ENCODE peak calls at places on chromosomes 6 and 20, in ten cellular contexts. E is ovary, Y is OCI-LY7, L is right lobe of liver, R is tibial artery, U is left ventricle myocardium inferior, I is mammary epithelial cell, O is IMR-90, G is astrocyte, P is cardiac muscle cell. J is an unnamed sample. For H3K4me1 and H3K9me3, the result is how much of the 10 kb centered on the place peaks cover.

GRCh38 chr6:10529231-10529801 is 8.2 kb downstream of the GCNT2 start:
- DNase-seq in E (no peak), Y (peak), L (no peak), R (no peak), U (no peak), I (no peak), O (no peak), G (peak), P (no peak), J (peak)

GRCh38 chr20:37907677-37908397 is 4.9 kb downstream of the VSTM2L start:
- DNase-seq in E (no peak), Y (no peak), L (no peak), R (no peak), U (no peak), I (peak), O (peak), G (peak), P (peak), J (no peak)

GRCh38 chr6:129748901-129749748 is 39.1 kb upstream of the ARHGAP18 start:
- DNase-seq in E (no peak), Y (no peak), L (no peak), R (no peak), U (no peak), I (peak), O (peak), G (peak), P (peak), J (no peak)

GRCh38 chr6:149318581-149319286 is 1.2 kb downstream of the TAB2 start:
- DNase-seq in E (no peak), Y (peak), L (no peak), R (no peak), U (no peak), I (peak), O (no peak), G (no peak), P (peak), J (no peak)

GRCh38 chr20:45993197-45993951 is 15.3 kb upstream of the MMP9 start:
- DNase-seq in E (no peak), Y (no peak), L (no peak), R (no peak), U (no peak), I (peak), O (peak), G (no peak), P (no peak), J (no peak)

GRCh38 chr6:52164319-52165094 is 21.7 kb upstream of the IL17A start:
- DNase-seq in E (no peak), Y (no peak), L (no peak), R (no peak), U (no peak), I (no peak), O (no peak), G (no peak), P (no peak), J (no peak)

GRCh38 chr20:60331688-60332300 is 373.6 kb downstream of the CDH26 start:
- DNase-seq in E (no peak), Y (no peak), L (no peak), R (no peak), U (no peak), I (no peak), O (no peak), G (no peak), P (no peak), J (no peak)

GRCh38 chr6:121764493-121764892 is 329.0 kb downstream of the GJA1 start:
- DNase-seq in E (no peak), Y (no peak), L (no peak), R (no peak), U (no peak), I (no peak), O (no peak), G (no peak), P (no peak), J (no peak)

GRCh38 chr20:32993484-32994050 is 10.7 kb downstream of the SUN5 start:
- DNase-seq in E (no peak), Y (no peak), L (no peak), R (no peak), U (no peak), I (no peak), O (no peak), G (no peak), P (no peak), J (no peak)

GRCh38 chr6:56004421-56004820 is 129.0 kb upstream of the BMP5 start:
- DNase-seq in E (no peak), Y (no peak), L (no peak), R (no peak), U (no peak), I (peak), O (peak), G (peak), P (peak), J (no peak)

GRCh38 chr6:152661776-152662175 is 24.6 kb upstream of the SYNE1 start:
- DNase-seq in E (no peak), Y (no peak), L (no peak), R (no peak), U (no peak), I (no peak), O (no peak), G (no peak), P (no peak), J (no peak)

DNA sequence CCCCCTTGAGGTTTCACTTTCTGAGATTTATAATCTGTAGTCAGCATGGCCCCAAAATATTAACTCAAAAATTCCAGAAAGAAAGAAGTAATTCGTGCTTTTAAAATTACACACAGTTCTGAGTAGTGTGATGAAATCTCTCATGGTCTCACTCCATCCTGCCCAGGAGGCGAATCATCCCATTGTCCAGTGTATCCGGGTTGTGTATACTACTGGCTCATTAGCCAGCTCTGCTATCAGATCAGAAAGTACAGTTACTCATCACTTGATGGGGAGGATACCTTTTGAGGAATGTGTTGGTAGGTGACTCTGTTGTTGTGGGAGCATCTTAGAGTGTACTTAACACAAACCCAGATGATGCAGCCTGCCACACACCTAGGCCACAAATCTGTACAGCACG is 65.2 kb downstream of the CDC5L start:
- DNase-seq in E (no peak), Y (no peak), L (no peak), R (no peak), U (no peak), I (peak), O (peak), G (peak), P (peak), J (no peak)
- H3K4me1 ChIP-seq in E (under half), Y (under half), L (under half), R (under half), U (under half), I (under half), O (under half), G (under half), P (under half), J (under half)

GRCh38 chr6:28794175-28795002 is 129.4 kb downstream of the TRIM27 start:
- DNase-seq in E (no peak), Y (peak), L (no peak), R (no peak), U (no peak), I (peak), O (peak), G (peak), P (peak), J (no peak)
- H3K4me3 ChIP-seq in E (no peak), Y (peak), L (no peak), R (no peak), U (no peak), I (peak), O (peak), G (peak), P (peak), J (no peak)

GRCh38 chr6:13687917-13688351 is 23.7 kb downstream of the RANBP9 start:
- DNase-seq in E (no peak), Y (no peak), L (no peak), R (no peak), U (no peak), I (peak), O (no peak), G (no peak), P (no peak), J (peak)
- H3K9me3 ChIP-seq in E (under half), Y (under half), L (under half), R (under half), U (under half), I (under half), O (under half), G (under half), P (under half), J (under half)

DNA sequence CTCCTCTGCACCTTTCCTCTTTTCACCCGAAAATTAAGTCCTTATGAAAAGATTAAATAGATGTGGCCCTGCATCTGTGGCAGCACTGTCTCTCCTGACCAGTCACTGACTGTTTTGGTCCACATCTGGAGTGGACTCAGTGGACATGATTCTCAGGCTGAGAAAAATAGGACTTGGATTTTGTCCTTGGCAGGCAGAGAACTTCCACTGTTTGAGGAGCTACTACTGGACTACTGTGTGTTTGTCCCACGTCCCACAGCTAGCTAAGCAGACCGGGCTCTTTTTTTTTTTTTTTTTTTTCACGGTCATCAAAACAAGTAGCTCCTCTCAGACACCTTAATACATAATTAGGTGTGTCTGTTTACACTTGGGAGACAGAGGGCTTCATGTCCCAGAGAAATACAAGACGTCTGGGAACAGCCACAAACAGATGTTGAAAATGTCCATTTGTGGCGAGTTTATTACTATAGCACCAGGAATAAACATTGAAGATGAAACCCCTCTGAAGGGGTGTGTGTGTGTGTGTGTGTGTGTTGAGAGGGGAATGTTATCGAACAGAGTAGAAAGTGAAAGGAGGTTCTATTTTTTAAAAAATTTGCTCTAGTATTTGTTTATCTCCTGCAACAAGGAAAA is 155.0 kb upstream of the SUPT3H start:
- DNase-seq in E (no peak), Y (no peak), L (no peak), R (no peak), U (no peak), I (no peak), O (peak), G (no peak), P (peak), J (no peak)
- H3K4me1 ChIP-seq in E (under half), Y (under half), L (under half), R (under half), U (under half), I (under half), O (under half), G (under half), P (under half), J (under half)

DNA sequence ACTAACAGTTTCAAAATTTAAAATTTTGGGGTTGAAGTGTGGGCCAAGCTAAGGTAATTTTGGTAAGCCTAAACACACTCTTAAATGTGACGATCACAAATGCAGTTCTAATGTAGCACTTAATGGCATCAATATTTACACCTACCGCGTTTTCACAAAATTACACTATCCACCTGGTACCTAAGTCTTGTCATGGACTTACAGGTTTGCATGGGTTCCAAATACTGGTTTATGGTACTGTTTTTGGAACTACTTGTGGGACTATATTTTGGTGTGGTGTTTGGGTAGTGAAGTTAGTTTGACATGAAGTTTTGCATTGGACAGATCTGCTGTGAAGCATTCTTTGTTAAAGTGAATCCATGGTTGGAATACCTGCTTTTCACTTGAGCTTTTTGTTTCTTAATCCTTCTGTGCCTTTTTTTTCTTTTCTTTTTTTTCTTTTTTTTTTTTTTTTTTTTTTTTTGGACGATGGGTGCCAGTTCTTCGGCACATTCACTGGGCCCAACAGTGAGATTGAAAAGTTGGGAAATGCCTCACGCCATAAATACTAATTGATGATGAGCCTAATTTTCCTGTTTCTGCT is 6.5 kb downstream of the SRSF3 start:
- DNase-seq in E (no peak), Y (no peak), L (no peak), R (no peak), U (no peak), I (no peak), O (no peak), G (no peak), P (no peak), J (no peak)
- H3K4me3 ChIP-seq in E (no peak), Y (no peak), L (no peak), R (peak), U (peak), I (no peak), O (no peak), G (peak), P (no peak), J (peak)

DNA sequence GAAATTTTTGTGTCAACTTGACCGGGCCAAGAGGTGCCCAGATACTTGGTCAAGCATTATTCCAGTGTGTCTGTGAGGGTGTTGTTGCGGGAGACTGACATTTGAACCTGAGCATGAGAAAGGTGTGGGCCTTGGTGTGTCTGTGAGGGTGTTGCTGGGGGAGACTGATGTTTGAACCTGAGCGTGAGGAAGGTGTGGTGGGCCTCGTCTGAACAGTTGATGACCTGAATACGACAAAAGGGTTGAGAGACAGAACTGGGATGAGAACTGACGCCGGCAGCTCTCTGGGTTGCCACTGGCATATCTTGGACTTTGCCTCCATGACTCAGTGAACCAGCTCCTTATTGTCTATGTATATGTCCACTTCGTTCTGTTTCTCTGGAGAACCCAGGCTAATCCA is 240.5 kb downstream of the ERMARD start:
- DNase-seq in E (no peak), Y (no peak), L (no peak), R (peak), U (no peak), I (no peak), O (no peak), G (no peak), P (no peak), J (no peak)
- H3K9me3 ChIP-seq in E (under half), Y (under half), L (under half), R (under half), U (under half), I (under half), O (under half), G (under half), P (under half), J (under half)

GRCh38 chr6:138539882-138540281 is 40.6 kb upstream of the NHSL1 start:
- DNase-seq in E (no peak), Y (no peak), L (no peak), R (no peak), U (no peak), I (no peak), O (peak), G (no peak), P (no peak), J (no peak)
- H3K4me1 ChIP-seq in E (under half), Y (under half), L (under half), R (under half), U (half or more), I (under half), O (under half), G (under half), P (half or more), J (under half)

DNA sequence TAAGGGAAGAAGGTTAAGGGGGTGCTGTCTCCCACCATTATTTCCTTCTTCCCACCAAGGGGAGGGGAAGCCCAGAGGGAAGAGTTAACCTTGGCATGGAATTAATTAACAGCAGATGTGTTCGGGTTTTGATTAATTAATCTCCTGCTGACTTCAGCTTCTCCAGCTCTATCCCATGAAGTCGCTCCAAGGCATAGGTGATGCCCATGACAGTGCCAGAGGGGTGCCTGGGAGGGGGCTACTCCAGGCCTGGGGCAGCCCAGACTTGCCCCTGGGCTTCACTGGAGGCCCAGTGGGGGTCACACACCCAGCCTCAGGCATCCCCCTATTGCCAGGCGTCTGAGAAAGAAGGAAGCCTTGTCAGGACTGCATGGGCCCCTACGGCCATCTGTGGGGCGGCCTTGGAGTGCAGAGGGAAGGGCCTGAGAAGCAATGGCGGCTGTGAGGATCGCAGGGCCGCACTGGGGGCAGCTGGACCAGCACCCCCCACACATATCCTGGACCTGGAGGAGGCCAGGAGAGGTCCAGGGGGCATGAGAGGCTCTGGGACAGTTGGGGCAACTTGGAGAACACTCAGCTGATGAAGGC is 16.3 kb downstream of the MDFI start:
- DNase-seq in E (no peak), Y (no peak), L (no peak), R (no peak), U (no peak), I (no peak), O (no peak), G (no peak), P (no peak), J (no peak)
- H3K4me3 ChIP-seq in E (no peak), Y (no peak), L (no peak), R (no peak), U (no peak), I (no peak), O (no peak), G (no peak), P (no peak), J (no peak)

GRCh38 chr6:22468566-22468965 is 100.8 kb upstream of the HDGFL1 start:
- DNase-seq in E (no peak), Y (no peak), L (no peak), R (no peak), U (no peak), I (no peak), O (peak), G (peak), P (no peak), J (no peak)

GRCh38 chr6:22471746-22472145 is 97.6 kb upstream of the HDGFL1 start:
- DNase-seq in E (no peak), Y (no peak), L (no peak), R (no peak), U (no peak), I (no peak), O (no peak), G (no peak), P (no peak), J (no peak)

GRCh38 chr6:22470454-22471368 is 98.7 kb upstream of the HDGFL1 start:
- DNase-seq in E (peak), Y (no peak), L (peak), R (peak), U (peak), I (peak), O (peak), G (peak), P (peak), J (peak)

GRCh38 chr6:22474283-22474682 is 95.1 kb upstream of the HDGFL1 start:
- DNase-seq in E (no peak), Y (no peak), L (no peak), R (no peak), U (no peak), I (no peak), O (no peak), G (no peak), P (no peak), J (no peak)

DNA sequence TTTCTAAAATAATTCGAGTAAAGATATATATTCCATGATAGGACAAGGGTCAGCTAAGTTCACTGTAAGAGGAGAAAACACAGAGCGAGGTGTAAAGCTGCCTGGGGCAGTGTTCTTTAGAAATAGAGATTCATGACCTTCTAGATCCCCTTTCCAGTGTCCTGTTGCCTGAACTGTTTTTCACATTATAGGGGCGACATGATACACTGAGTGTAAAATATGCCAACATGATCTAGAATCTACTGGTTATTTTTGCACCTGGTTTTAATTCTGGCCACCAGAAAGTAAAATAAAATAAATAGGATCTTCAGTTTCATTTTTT is 98.0 kb upstream of the HDGFL1 start:
- DNase-seq in E (no peak), Y (no peak), L (no peak), R (no peak), U (no peak), I (no peak), O (no peak), G (no peak), P (no peak), J (no peak)
- H3K9me3 ChIP-seq in E (under half), Y (under half), L (under half), R (under half), U (under half), I (under half), O (under half), G (under half), P (under half), J (under half)

DNA sequence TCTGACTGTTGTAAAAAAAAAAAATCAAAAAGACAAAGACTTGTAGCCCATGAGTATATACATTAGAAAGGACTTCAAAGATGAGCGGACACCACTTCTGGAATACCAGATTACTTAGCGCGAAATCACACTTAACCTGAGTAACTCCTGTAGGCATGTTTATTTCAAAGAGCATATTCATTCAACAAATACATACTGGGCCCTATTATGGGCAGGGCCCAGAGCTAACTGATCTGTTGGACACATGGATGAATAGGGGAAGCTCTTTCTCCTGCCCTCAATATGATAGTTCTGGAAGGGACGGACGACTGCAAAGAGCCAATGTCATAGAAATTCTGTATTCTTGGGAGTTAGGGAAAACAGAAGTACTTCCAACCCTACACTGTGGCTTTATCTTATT is 12.3 kb downstream of the MAN1A1 start:
- DNase-seq in E (no peak), Y (no peak), L (no peak), R (no peak), U (no peak), I (no peak), O (no peak), G (no peak), P (no peak), J (no peak)
- H3K4me1 ChIP-seq in E (under half), Y (half or more), L (under half), R (under half), U (half or more), I (under half), O (under half), G (under half), P (under half), J (half or more)

J was measured in left lung.